ENCODE peak calls at places on chromosome 1, in seven cellular contexts. X is effector memory CD8-positive, alpha-beta T cell; B is kidney tubule cell; I is stromal cell of bone marrow; W is prostate gland; Z is ELR; M is activated CD4-positive, alpha-beta T cell treated with anti-CD3 and anti-CD28 coated beads for 48 hours. V is an unnamed sample.
A peak's percentile ranks its signal among the peaks of the same experiment; 100 is the strongest.

GRCh38 chr1:165073402-165074007 is 283.0 kb downstream of the LMX1A start:
- DNase-seq in B (peak; percentile 55), X (no peak), I (peak; percentile 24), Z (peak; percentile 59), W (peak; percentile 19), M (no peak), V (no peak)

GRCh38 chr1:156090822-156091188 is 8.5 kb upstream of the MEX3A start:
- DNase-seq in W (peak; percentile 86), B (peak; percentile 89), M (peak; percentile 95), I (peak; percentile 50), X (peak; percentile 87), Z (peak; percentile 86), V (no peak)

GRCh38 chr1:26412180-26412840 is 1.7 kb downstream of the LIN28A start:
- DNase-seq in M (no peak), B (no peak), Z (no peak), X (no peak), W (no peak), I (no peak), V (no peak)

GRCh38 chr1:153232553-153232952 is 15.2 kb downstream of the PRR9 start:
- DNase-seq in W (no peak), Z (no peak), X (no peak), I (no peak), B (peak; percentile 4), M (no peak), V (no peak)

GRCh38 chr1:225921734-225922709 is 2.0 kb downstream of the PYCR2 start:
- DNase-seq in X (no peak), B (peak; percentile 65), I (no peak), W (peak; percentile 81), Z (no peak), M (no peak), V (no peak)

GRCh38 chr1:24047101-24047459 is 64.9 kb downstream of the MYOM3 start:
- DNase-seq in W (no peak), M (no peak), B (no peak), I (peak; percentile 61), X (no peak), Z (peak; percentile 47), V (no peak)

GRCh38 chr1:213014642-213015041 is 1.0 kb downstream of the ANGEL2 start:
- DNase-seq in W (no peak), B (no peak), I (peak; percentile 3), Z (peak; percentile 38), M (no peak), X (no peak), V (no peak)

GRCh38 chr1:92029241-92029922 is 403 bp upstream of the EPHX4 start:
- DNase-seq in M (no peak), Z (no peak), I (no peak), W (no peak), B (peak; percentile 27), X (no peak), V (no peak)

GRCh38 chr1:178388398-178389161 is 108.2 kb downstream of the CLEC20A start:
- DNase-seq in M (no peak), W (no peak), X (no peak), I (peak; percentile 25), Z (peak; percentile 11), B (no peak), V (no peak)

GRCh38 chr1:61184035-61184713 is 101.8 kb downstream of the NFIA start:
- DNase-seq in W (peak; percentile 95), M (no peak), B (peak; percentile 91), Z (peak; percentile 43), I (peak; percentile 62), X (no peak), V (no peak)

GRCh38 chr1:75791022-75791421 is 5.0 kb downstream of the RABGGTB start:
- DNase-seq in Z (peak; percentile 42), B (peak; percentile 37), W (no peak), X (no peak), I (no peak), M (no peak), V (no peak)

GRCh38 chr1:100353988-100354387 is 1.7 kb downstream of the CDC14A start:
- DNase-seq in I (no peak), X (no peak), Z (peak; percentile 80), W (no peak), B (peak; percentile 88), M (no peak), V (no peak)

GRCh38 chr1:151542710-151543129 is 2.6 kb downstream of the TUFT1 start:
- DNase-seq in X (no peak), Z (peak; percentile 89), W (peak; percentile 58), I (peak; percentile 65), B (peak; percentile 95), M (no peak), V (peak; percentile 87)

GRCh38 chr1:21568006-21568746 is 59.0 kb downstream of the ALPL start:
- DNase-seq in B (peak; percentile 37), W (no peak), X (no peak), I (no peak), M (no peak), Z (peak; percentile 66), V (no peak)

GRCh38 chr1:185244015-185244747 is 72.9 kb downstream of the IVNS1ABP start:
- DNase-seq in B (peak; percentile 77), W (no peak), Z (peak; percentile 92), X (no peak), I (peak; percentile 60), M (peak; percentile 74), V (peak; percentile 21)

GRCh38 chr1:160078392-160079195 is 2.7 kb upstream of the KCNJ9 start:
- DNase-seq in X (peak; percentile 48), I (no peak), W (no peak), M (peak; percentile 82), Z (peak; percentile 44), B (peak; percentile 49), V (no peak)

GRCh38 chr1:21149862-21150432 is 26.8 kb downstream of the EIF4G3 start:
- DNase-seq in I (peak; percentile 88), B (peak; percentile 91), W (no peak), M (no peak), Z (peak; percentile 95), X (no peak), V (peak; percentile 89)

GRCh38 chr1:247324204-247324787 is 7.4 kb downstream of the ZNF496 start:
- DNase-seq in M (no peak), W (no peak), X (no peak), Z (no peak), B (no peak), I (no peak), V (no peak)

GRCh38 chr1:24635195-24635843 is 7.8 kb upstream of the SRRM1 start:
- DNase-seq in X (no peak), B (peak; percentile 73), W (peak; percentile 39), Z (peak; percentile 81), I (peak; percentile 58), M (no peak), V (peak; percentile 55)

GRCh38 chr1:90763930-90764329 is 46.8 kb upstream of the BARHL2 start:
- DNase-seq in M (no peak), B (no peak), I (no peak), Z (no peak), W (no peak), X (no peak), V (no peak)

GRCh38 chr1:192445849-192446489 is 129.2 kb downstream of the RGS21 start:
- DNase-seq in Z (peak; percentile 56), W (peak; percentile 27), M (peak; percentile 66), B (peak; percentile 50), I (peak; percentile 23), X (peak; percentile 53), V (peak; percentile 8)

GRCh38 chr1:29033829-29034466 is 89.8 kb downstream of the TMEM200B start:
- DNase-seq in X (no peak), W (no peak), B (peak; percentile 62), Z (peak; percentile 64), M (no peak), I (peak; percentile 34), V (no peak)

GRCh38 chr1:43396059-43396458 is 6.4 kb downstream of the SZT2 start:
- DNase-seq in M (no peak), W (peak; percentile 91), I (no peak), X (no peak), B (no peak), Z (no peak), V (no peak)

GRCh38 chr1:116254776-116255175 is 118.3 kb upstream of the ATP1A1 start:
- DNase-seq in I (no peak), M (no peak), W (no peak), B (peak; percentile 41), Z (no peak), X (no peak), V (no peak)

GRCh38 chr1:59718064-59718988 is 96.4 kb upstream of the HOOK1 start:
- DNase-seq in X (no peak), Z (peak; percentile 54), I (no peak), M (no peak), W (no peak), B (no peak), V (no peak)

GRCh38 chr1:63794927-63795326 is 21.1 kb downstream of the ROR1 start:
- DNase-seq in X (no peak), M (no peak), Z (peak; percentile 9), I (no peak), B (no peak), W (no peak), V (no peak)

GRCh38 chr1:192986110-192986747 is 72.9 kb downstream of the UCHL5 start:
- DNase-seq in Z (no peak), X (no peak), W (no peak), I (no peak), B (peak; percentile 39), M (peak; percentile 81), V (no peak)

GRCh38 chr1:68984289-68984688 is 487.4 kb upstream of the DEPDC1 start:
- DNase-seq in X (no peak), Z (no peak), W (no peak), M (no peak), B (no peak), I (no peak), V (no peak)

GRCh38 chr1:211259596-211260126 is 495 bp downstream of the RCOR3 start:
- DNase-seq in X (no peak), Z (peak; percentile 70), I (peak; percentile 28), M (no peak), W (peak; percentile 58), B (no peak), V (no peak)

GRCh38 chr1:18546026-18546425 is 65.3 kb downstream of the KLHDC7A start:
- DNase-seq in Z (no peak), I (no peak), X (no peak), W (no peak), M (no peak), B (no peak), V (no peak)

GRCh38 chr1:8925960-8926359 is 19.7 kb upstream of the CA6 start:
- DNase-seq in Z (no peak), B (no peak), X (no peak), M (no peak), W (no peak), I (no peak), V (no peak)

GRCh38 chr1:38332649-38333310 is 286.2 kb upstream of the POU3F1 start:
- DNase-seq in X (no peak), Z (no peak), M (no peak), I (no peak), W (no peak), B (no peak), V (no peak)

GRCh38 chr1:205240569-205240968 is 12.8 kb downstream of the TMCC2 start:
- DNase-seq in M (no peak), I (no peak), X (no peak), Z (no peak), W (no peak), B (no peak), V (no peak)

GRCh38 chr1:24206516-24207394 is 19.7 kb upstream of the IFNLR1 start:
- DNase-seq in M (no peak), W (peak; percentile 70), Z (no peak), X (no peak), B (peak; percentile 67), I (no peak), V (no peak)

GRCh38 chr1:219177363-219177762 is 3.7 kb downstream of the LYPLAL1 start:
- DNase-seq in I (no peak), B (peak; percentile 50), W (peak; percentile 47), Z (no peak), M (no peak), X (no peak), V (no peak)

GRCh38 chr1:109815809-109816791 is 52.4 kb upstream of the EPS8L3 start:
- DNase-seq in Z (no peak), X (no peak), I (no peak), M (no peak), W (no peak), B (no peak), V (no peak)

GRCh38 chr1:64542118-64542517 is 72.2 kb downstream of the CACHD1 start:
- DNase-seq in W (no peak), I (no peak), M (no peak), Z (no peak), X (no peak), B (no peak), V (no peak)

GRCh38 chr1:23357112-23357908 is 12.3 kb downstream of the ZNF436 start:
- DNase-seq in Z (no peak), I (no peak), X (no peak), W (no peak), B (no peak), M (no peak), V (no peak)